ENCODE peak calls at places on chromosomes 13 and 19, in ten cellular contexts. One of them, this sample, is unnamed.

GRCh38 chr13:27728271-27728670 is 64.0 kb upstream of the GSX1 start:
- DNase-seq in epithelial cell of prostate: no peak
- DNase-seq in CD8-positive, alpha-beta T cell: no peak
- DNase-seq in HT-29: peak; percentile 32
- DNase-seq in activated CD4-positive, alpha-beta T cell treated with anti-CD3 and anti-CD28 coated beads for 36 hours: no peak
- DNase-seq in heart left ventricle: no peak
- DNase-seq in NCI-H2081: no peak
- DNase-seq in uterus: no peak
- DNase-seq in NCI-H82: peak; percentile 5
- DNase-seq in upper lobe of right lung: no peak
- DNase-seq in this sample: peak; percentile 60

GRCh38 chr13:105474983-105475382 is 1060.5 kb downstream of the EFNB2 start:
- DNase-seq in NCI-H2081: no peak
- DNase-seq in heart left ventricle: no peak
- DNase-seq in epithelial cell of prostate: no peak
- DNase-seq in NCI-H82: no peak
- DNase-seq in CD8-positive, alpha-beta T cell: no peak
- DNase-seq in HT-29: no peak
- DNase-seq in activated CD4-positive, alpha-beta T cell treated with anti-CD3 and anti-CD28 coated beads for 36 hours: no peak
- DNase-seq in upper lobe of right lung: no peak
- DNase-seq in uterus: no peak
- DNase-seq in this sample: peak; percentile 83

GRCh38 chr13:110329798-110330461 is 22.8 kb downstream of the COL4A2 start:
- DNase-seq in uterus: no peak
- DNase-seq in upper lobe of right lung: no peak
- DNase-seq in CD8-positive, alpha-beta T cell: no peak
- DNase-seq in activated CD4-positive, alpha-beta T cell treated with anti-CD3 and anti-CD28 coated beads for 36 hours: no peak
- DNase-seq in heart left ventricle: no peak
- DNase-seq in NCI-H2081: no peak
- DNase-seq in NCI-H82: no peak
- DNase-seq in HT-29: no peak
- DNase-seq in epithelial cell of prostate: no peak
- DNase-seq in this sample: no peak

GRCh38 chr13:20494656-20495055 is 31.0 kb downstream of the CRYL1 start:
- DNase-seq in activated CD4-positive, alpha-beta T cell treated with anti-CD3 and anti-CD28 coated beads for 36 hours: no peak
- DNase-seq in NCI-H82: no peak
- DNase-seq in epithelial cell of prostate: no peak
- DNase-seq in uterus: no peak
- DNase-seq in NCI-H2081: no peak
- DNase-seq in HT-29: no peak
- DNase-seq in heart left ventricle: no peak
- DNase-seq in upper lobe of right lung: no peak
- DNase-seq in CD8-positive, alpha-beta T cell: no peak
- DNase-seq in this sample: no peak

GRCh38 chr13:24161010-24161775 is 673 bp downstream of the SPATA13 start:
- DNase-seq in activated CD4-positive, alpha-beta T cell treated with anti-CD3 and anti-CD28 coated beads for 36 hours: peak; percentile 64
- DNase-seq in NCI-H2081: no peak
- DNase-seq in epithelial cell of prostate: no peak
- DNase-seq in upper lobe of right lung: no peak
- DNase-seq in NCI-H82: peak; percentile 68
- DNase-seq in CD8-positive, alpha-beta T cell: peak; percentile 9
- DNase-seq in uterus: peak; percentile 29
- DNase-seq in HT-29: peak; percentile 89
- DNase-seq in heart left ventricle: no peak
- DNase-seq in this sample: peak; percentile 44

GRCh38 chr19:29699861-29700260 is 15.2 kb downstream of the C19orf12 start:
- DNase-seq in activated CD4-positive, alpha-beta T cell treated with anti-CD3 and anti-CD28 coated beads for 36 hours: no peak
- DNase-seq in heart left ventricle: no peak
- DNase-seq in epithelial cell of prostate: no peak
- DNase-seq in NCI-H2081: no peak
- DNase-seq in uterus: no peak
- DNase-seq in NCI-H82: no peak
- DNase-seq in HT-29: no peak
- DNase-seq in CD8-positive, alpha-beta T cell: no peak
- DNase-seq in upper lobe of right lung: peak; percentile 29
- DNase-seq in this sample: no peak

GRCh38 chr19:47587295-47587694 is 14.3 kb upstream of the ZNF541 start:
- DNase-seq in NCI-H2081: no peak
- DNase-seq in uterus: no peak
- DNase-seq in NCI-H82: no peak
- DNase-seq in upper lobe of right lung: no peak
- DNase-seq in heart left ventricle: no peak
- DNase-seq in activated CD4-positive, alpha-beta T cell treated with anti-CD3 and anti-CD28 coated beads for 36 hours: no peak
- DNase-seq in epithelial cell of prostate: no peak
- DNase-seq in HT-29: no peak
- DNase-seq in CD8-positive, alpha-beta T cell: no peak
- DNase-seq in this sample: peak; percentile 60

GRCh38 chr19:19562665-19563347 is 24.7 kb downstream of the CILP2 start:
- DNase-seq in NCI-H2081: no peak
- DNase-seq in heart left ventricle: peak; percentile 42
- DNase-seq in activated CD4-positive, alpha-beta T cell treated with anti-CD3 and anti-CD28 coated beads for 36 hours: peak; percentile 63
- DNase-seq in NCI-H82: no peak
- DNase-seq in CD8-positive, alpha-beta T cell: peak; percentile 22
- DNase-seq in HT-29: no peak
- DNase-seq in epithelial cell of prostate: no peak
- DNase-seq in upper lobe of right lung: no peak
- DNase-seq in uterus: no peak
- DNase-seq in this sample: peak; percentile 30

GRCh38 chr13:66974174-66974573 is 256.0 kb downstream of the PCDH9 start:
- DNase-seq in epithelial cell of prostate: no peak
- DNase-seq in uterus: no peak
- DNase-seq in HT-29: no peak
- DNase-seq in heart left ventricle: no peak
- DNase-seq in CD8-positive, alpha-beta T cell: no peak
- DNase-seq in upper lobe of right lung: no peak
- DNase-seq in NCI-H82: peak; percentile 49
- DNase-seq in activated CD4-positive, alpha-beta T cell treated with anti-CD3 and anti-CD28 coated beads for 36 hours: no peak
- DNase-seq in NCI-H2081: no peak
- DNase-seq in this sample: no peak

GRCh38 chr13:34772206-34772605 is 169.9 kb upstream of the NBEA start:
- DNase-seq in epithelial cell of prostate: no peak
- DNase-seq in heart left ventricle: no peak
- DNase-seq in upper lobe of right lung: no peak
- DNase-seq in HT-29: no peak
- DNase-seq in uterus: no peak
- DNase-seq in NCI-H2081: no peak
- DNase-seq in NCI-H82: no peak
- DNase-seq in CD8-positive, alpha-beta T cell: no peak
- DNase-seq in activated CD4-positive, alpha-beta T cell treated with anti-CD3 and anti-CD28 coated beads for 36 hours: no peak
- DNase-seq in this sample: peak; percentile 53

GRCh38 chr13:31179754-31180153 is 18.1 kb upstream of the HSPH1 start:
- DNase-seq in upper lobe of right lung: no peak
- DNase-seq in uterus: no peak
- DNase-seq in NCI-H2081: no peak
- DNase-seq in HT-29: no peak
- DNase-seq in activated CD4-positive, alpha-beta T cell treated with anti-CD3 and anti-CD28 coated beads for 36 hours: no peak
- DNase-seq in NCI-H82: no peak
- DNase-seq in epithelial cell of prostate: no peak
- DNase-seq in CD8-positive, alpha-beta T cell: no peak
- DNase-seq in heart left ventricle: no peak
- DNase-seq in this sample: no peak

GRCh38 chr19:4233282-4233853 is 4.0 kb downstream of the EBI3 start:
- DNase-seq in NCI-H82: peak; percentile 54
- DNase-seq in HT-29: peak; percentile 46
- DNase-seq in CD8-positive, alpha-beta T cell: peak; percentile 36
- DNase-seq in heart left ventricle: peak; percentile 76
- DNase-seq in activated CD4-positive, alpha-beta T cell treated with anti-CD3 and anti-CD28 coated beads for 36 hours: peak; percentile 90
- DNase-seq in upper lobe of right lung: peak; percentile 77
- DNase-seq in NCI-H2081: peak; percentile 25
- DNase-seq in uterus: no peak
- DNase-seq in epithelial cell of prostate: no peak
- DNase-seq in this sample: peak; percentile 61

GRCh38 chr13:44762946-44763345 is 186.8 kb upstream of the TSC22D1 start:
- DNase-seq in NCI-H2081: no peak
- DNase-seq in activated CD4-positive, alpha-beta T cell treated with anti-CD3 and anti-CD28 coated beads for 36 hours: no peak
- DNase-seq in uterus: no peak
- DNase-seq in heart left ventricle: no peak
- DNase-seq in CD8-positive, alpha-beta T cell: no peak
- DNase-seq in upper lobe of right lung: no peak
- DNase-seq in NCI-H82: no peak
- DNase-seq in HT-29: no peak
- DNase-seq in epithelial cell of prostate: no peak
- DNase-seq in this sample: no peak